ENCODE peak calls at places on chromosomes 13 and 19, in seven cellular contexts. One of them, this sample, is unnamed. For H3K27me3, the result is how much of the 10 kb centered on the place peaks cover.

GRCh38 chr13:100753391-100753790 is 78.8 kb upstream of the TMTC4 start:
- DNase-seq in effector memory CD4-positive, alpha-beta T cell: no peak
- DNase-seq in fibroblast of lung: no peak
- DNase-seq in breast epithelium: no peak
- DNase-seq in colonic mucosa: no peak
- DNase-seq in AG04450: no peak
- DNase-seq in heart right ventricle: no peak
- DNase-seq in this sample: no peak

GRCh38 chr13:48492123-48493075 is 40.5 kb downstream of the RCBTB2 start:
- DNase-seq in effector memory CD4-positive, alpha-beta T cell: peak
- DNase-seq in fibroblast of lung: no peak
- DNase-seq in breast epithelium: peak
- DNase-seq in colonic mucosa: peak
- DNase-seq in AG04450: no peak
- DNase-seq in heart right ventricle: peak
- DNase-seq in this sample: no peak

GRCh38 chr19:12687496-12688196 is at the start of gene GNG14:
- DNase-seq in effector memory CD4-positive, alpha-beta T cell: no peak
- DNase-seq in fibroblast of lung: no peak
- DNase-seq in breast epithelium: no peak
- DNase-seq in colonic mucosa: no peak
- DNase-seq in AG04450: no peak
- DNase-seq in heart right ventricle: no peak
- DNase-seq in this sample: no peak

GRCh38 chr19:52270266-52270885 is 989 bp downstream of the ZNF766 start:
- DNase-seq in effector memory CD4-positive, alpha-beta T cell: no peak
- DNase-seq in fibroblast of lung: peak
- DNase-seq in breast epithelium: no peak
- DNase-seq in colonic mucosa: no peak
- DNase-seq in AG04450: no peak
- DNase-seq in heart right ventricle: no peak
- DNase-seq in this sample: peak

GRCh38 chr19:50909240-50910070 is 1.7 kb downstream of the KLK4 start:
- DNase-seq in effector memory CD4-positive, alpha-beta T cell: no peak
- DNase-seq in fibroblast of lung: no peak
- DNase-seq in breast epithelium: peak
- DNase-seq in colonic mucosa: peak
- DNase-seq in AG04450: no peak
- DNase-seq in heart right ventricle: no peak
- DNase-seq in this sample: peak

GRCh38 chr19:50358483-50359431 is 6.7 kb downstream of the NAPSA start:
- DNase-seq in effector memory CD4-positive, alpha-beta T cell: peak
- DNase-seq in fibroblast of lung: peak
- DNase-seq in breast epithelium: peak
- DNase-seq in colonic mucosa: peak
- DNase-seq in AG04450: no peak
- DNase-seq in heart right ventricle: peak
- DNase-seq in this sample: no peak

GRCh38 chr13:35966024-35966423 is 165.2 kb downstream of the DCLK1 start:
- DNase-seq in effector memory CD4-positive, alpha-beta T cell: no peak
- DNase-seq in fibroblast of lung: no peak
- DNase-seq in breast epithelium: no peak
- DNase-seq in colonic mucosa: no peak
- DNase-seq in AG04450: no peak
- DNase-seq in heart right ventricle: no peak
- DNase-seq in this sample: no peak

GRCh38 chr19:38049105-38049649 is 142.2 kb downstream of the SIPA1L3 start:
- DNase-seq in effector memory CD4-positive, alpha-beta T cell: peak
- DNase-seq in fibroblast of lung: no peak
- DNase-seq in breast epithelium: no peak
- DNase-seq in colonic mucosa: no peak
- DNase-seq in AG04450: no peak
- DNase-seq in heart right ventricle: no peak
- DNase-seq in this sample: no peak

GRCh38 chr13:109156181-109156935 is 526.9 kb downstream of the MYO16 start:
- DNase-seq in effector memory CD4-positive, alpha-beta T cell: no peak
- DNase-seq in fibroblast of lung: peak
- DNase-seq in breast epithelium: no peak
- DNase-seq in colonic mucosa: no peak
- DNase-seq in AG04450: peak
- DNase-seq in heart right ventricle: peak
- DNase-seq in this sample: no peak

GRCh38 chr19:57886046-57886445 is 2.8 kb downstream of the ZNF814 start:
- DNase-seq in effector memory CD4-positive, alpha-beta T cell: no peak
- DNase-seq in fibroblast of lung: no peak
- DNase-seq in breast epithelium: no peak
- DNase-seq in colonic mucosa: no peak
- DNase-seq in AG04450: no peak
- DNase-seq in heart right ventricle: no peak
- DNase-seq in this sample: peak

GRCh38 chr13:30711375-30711774 is 24.0 kb upstream of the ALOX5AP start:
- DNase-seq in effector memory CD4-positive, alpha-beta T cell: no peak
- DNase-seq in fibroblast of lung: peak
- DNase-seq in breast epithelium: no peak
- DNase-seq in colonic mucosa: no peak
- DNase-seq in AG04450: peak
- DNase-seq in heart right ventricle: no peak
- DNase-seq in this sample: no peak

GRCh38 chr13:26881154-26881553 is 120.6 kb upstream of the GPR12 start:
- DNase-seq in effector memory CD4-positive, alpha-beta T cell: no peak
- DNase-seq in fibroblast of lung: peak
- DNase-seq in breast epithelium: peak
- DNase-seq in colonic mucosa: no peak
- DNase-seq in AG04450: peak
- DNase-seq in heart right ventricle: peak
- DNase-seq in this sample: no peak

GRCh38 chr19:33621065-33621785 is 528 bp upstream of the CHST8 start:
- DNase-seq in effector memory CD4-positive, alpha-beta T cell: no peak
- DNase-seq in fibroblast of lung: no peak
- DNase-seq in breast epithelium: no peak
- DNase-seq in colonic mucosa: no peak
- DNase-seq in AG04450: no peak
- DNase-seq in heart right ventricle: no peak
- DNase-seq in this sample: peak

GRCh38 chr19:10294368-10294697 is 4.6 kb downstream of the ICAM5 start:
- DNase-seq in effector memory CD4-positive, alpha-beta T cell: no peak
- DNase-seq in fibroblast of lung: no peak
- DNase-seq in breast epithelium: no peak
- DNase-seq in colonic mucosa: no peak
- DNase-seq in AG04450: no peak
- DNase-seq in heart right ventricle: no peak
- DNase-seq in this sample: peak

GRCh38 chr19:10292789-10293636 is 3.3 kb downstream of the ICAM5 start:
- DNase-seq in effector memory CD4-positive, alpha-beta T cell: no peak
- DNase-seq in fibroblast of lung: no peak
- DNase-seq in breast epithelium: no peak
- DNase-seq in colonic mucosa: no peak
- DNase-seq in AG04450: no peak
- DNase-seq in heart right ventricle: no peak
- DNase-seq in this sample: peak

GRCh38 chr19:10293637-10294367 is 4.0 kb downstream of the ICAM5 start:
- DNase-seq in effector memory CD4-positive, alpha-beta T cell: no peak
- DNase-seq in fibroblast of lung: no peak
- DNase-seq in breast epithelium: no peak
- DNase-seq in colonic mucosa: no peak
- DNase-seq in AG04450: no peak
- DNase-seq in heart right ventricle: no peak
- DNase-seq in this sample: peak

GRCh38 chr19:10295847-10296591 is 6.3 kb downstream of the ICAM5 start:
- DNase-seq in effector memory CD4-positive, alpha-beta T cell: no peak
- DNase-seq in fibroblast of lung: no peak
- DNase-seq in breast epithelium: no peak
- DNase-seq in colonic mucosa: no peak
- DNase-seq in AG04450: no peak
- DNase-seq in heart right ventricle: no peak
- DNase-seq in this sample: peak

DNA sequence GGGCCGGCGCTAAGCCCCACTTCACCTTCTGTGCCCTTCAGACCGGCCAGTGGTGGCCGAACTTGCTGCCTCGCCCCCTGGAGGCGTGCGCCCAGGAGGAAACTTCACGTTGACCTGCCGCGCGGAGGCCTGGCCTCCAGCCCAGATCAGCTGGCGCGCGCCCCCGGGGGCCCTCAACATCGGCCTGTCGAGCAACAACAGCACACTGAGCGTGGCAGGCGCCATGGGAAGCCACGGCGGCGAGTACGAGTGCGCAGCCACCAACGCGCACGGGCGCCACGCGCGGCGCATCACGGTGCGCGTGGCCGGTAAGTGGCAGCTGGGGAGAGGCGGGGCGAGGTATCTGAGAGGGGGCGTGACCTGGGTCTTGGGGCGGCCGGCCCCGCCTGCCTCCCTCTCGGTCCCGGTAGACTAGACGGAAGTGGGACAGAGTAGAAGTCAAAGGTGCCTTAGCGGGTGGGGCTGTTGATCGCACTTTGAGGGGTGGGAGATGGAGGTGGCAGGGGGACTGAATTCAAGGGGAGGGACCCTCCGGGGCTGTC is 5.6 kb downstream of the ICAM5 start:
- DNase-seq in effector memory CD4-positive, alpha-beta T cell: peak
- DNase-seq in fibroblast of lung: no peak
- DNase-seq in breast epithelium: no peak
- DNase-seq in colonic mucosa: peak
- DNase-seq in AG04450: no peak
- DNase-seq in heart right ventricle: no peak
- DNase-seq in this sample: peak
- H3K27me3 ChIP-seq in effector memory CD4-positive, alpha-beta T cell: half or more
- H3K27me3 ChIP-seq in fibroblast of lung: under half
- H3K27me3 ChIP-seq in breast epithelium: half or more
- H3K27me3 ChIP-seq in colonic mucosa: half or more
- H3K27me3 ChIP-seq in AG04450: under half
- H3K27me3 ChIP-seq in heart right ventricle: half or more
- H3K27me3 ChIP-seq in this sample: half or more

DNA sequence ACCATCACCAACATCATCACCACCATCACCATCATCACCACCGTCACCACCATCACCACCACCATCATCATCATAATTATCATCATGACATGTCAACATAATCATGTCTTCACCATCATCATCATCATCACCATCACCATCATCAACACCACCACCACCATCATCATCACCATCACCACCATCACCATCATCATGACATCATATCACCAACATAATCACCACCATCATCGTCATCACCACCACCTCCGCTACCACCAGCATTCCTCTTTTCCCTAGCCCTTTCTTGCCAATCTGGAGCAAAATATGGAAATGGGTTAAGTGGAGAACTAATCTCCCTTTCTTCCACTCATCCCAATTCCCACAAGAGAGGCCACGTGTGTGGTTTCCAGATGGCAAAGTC is 1.1 kb upstream of the TTYH1 start:
- DNase-seq in effector memory CD4-positive, alpha-beta T cell: no peak
- DNase-seq in fibroblast of lung: no peak
- DNase-seq in breast epithelium: no peak
- DNase-seq in colonic mucosa: no peak
- DNase-seq in AG04450: no peak
- DNase-seq in heart right ventricle: no peak
- DNase-seq in this sample: no peak
- H3K27me3 ChIP-seq in effector memory CD4-positive, alpha-beta T cell: under half
- H3K27me3 ChIP-seq in fibroblast of lung: under half
- H3K27me3 ChIP-seq in breast epithelium: under half
- H3K27me3 ChIP-seq in colonic mucosa: under half
- H3K27me3 ChIP-seq in AG04450: under half
- H3K27me3 ChIP-seq in heart right ventricle: half or more
- H3K27me3 ChIP-seq in this sample: under half

DNA sequence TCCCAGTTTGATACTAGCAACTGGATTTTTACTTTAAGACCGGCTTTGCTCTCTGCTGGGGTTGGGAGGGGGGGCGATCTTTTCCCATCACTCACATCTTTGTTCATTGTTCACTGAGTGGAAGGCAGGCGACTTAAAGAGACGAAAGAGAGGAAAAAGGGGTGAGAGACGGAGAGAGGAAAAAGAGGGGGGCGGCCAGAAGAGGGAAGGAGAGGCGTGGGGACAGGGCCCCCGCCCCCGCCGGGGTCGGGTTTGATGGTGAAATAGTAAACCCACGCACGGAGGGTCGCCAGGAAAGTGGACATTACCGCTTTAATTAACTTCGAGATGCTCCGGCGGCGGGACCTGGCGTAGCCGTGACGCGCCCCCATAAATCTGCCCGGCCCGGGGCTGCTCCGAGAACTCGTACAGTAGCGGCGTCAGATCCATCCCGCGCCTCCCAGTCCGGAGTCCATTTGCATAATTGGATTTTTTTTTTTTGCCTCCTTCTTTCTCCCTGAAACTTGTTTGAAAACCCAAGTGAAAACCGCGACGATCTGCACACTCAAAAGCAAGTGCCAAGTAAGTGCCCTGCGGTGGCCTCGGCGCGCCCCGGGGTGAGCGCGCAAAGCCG is 144.0 kb upstream of the ZNF536 start:
- DNase-seq in effector memory CD4-positive, alpha-beta T cell: no peak
- DNase-seq in fibroblast of lung: no peak
- DNase-seq in breast epithelium: no peak
- DNase-seq in colonic mucosa: no peak
- DNase-seq in AG04450: no peak
- DNase-seq in heart right ventricle: no peak
- DNase-seq in this sample: peak
- H3K27me3 ChIP-seq in effector memory CD4-positive, alpha-beta T cell: under half
- H3K27me3 ChIP-seq in fibroblast of lung: under half
- H3K27me3 ChIP-seq in breast epithelium: half or more
- H3K27me3 ChIP-seq in colonic mucosa: half or more
- H3K27me3 ChIP-seq in AG04450: half or more
- H3K27me3 ChIP-seq in heart right ventricle: half or more
- H3K27me3 ChIP-seq in this sample: half or more

GRCh38 chr19:29016926-29017760 is 195.8 kb downstream of the UQCRFS1 start:
- DNase-seq in effector memory CD4-positive, alpha-beta T cell: no peak
- DNase-seq in fibroblast of lung: no peak
- DNase-seq in breast epithelium: no peak
- DNase-seq in colonic mucosa: no peak
- DNase-seq in AG04450: no peak
- DNase-seq in heart right ventricle: no peak
- DNase-seq in this sample: no peak

GRCh38 chr19:29016353-29016752 is 196.6 kb downstream of the UQCRFS1 start:
- DNase-seq in effector memory CD4-positive, alpha-beta T cell: no peak
- DNase-seq in fibroblast of lung: no peak
- DNase-seq in breast epithelium: no peak
- DNase-seq in colonic mucosa: no peak
- DNase-seq in AG04450: no peak
- DNase-seq in heart right ventricle: no peak
- DNase-seq in this sample: no peak

GRCh38 chr19:29013988-29014387 is 199.0 kb downstream of the UQCRFS1 start:
- DNase-seq in effector memory CD4-positive, alpha-beta T cell: no peak
- DNase-seq in fibroblast of lung: no peak
- DNase-seq in breast epithelium: no peak
- DNase-seq in colonic mucosa: no peak
- DNase-seq in AG04450: no peak
- DNase-seq in heart right ventricle: no peak
- DNase-seq in this sample: no peak

GRCh38 chr19:29014857-29015436 is 198.0 kb downstream of the UQCRFS1 start:
- DNase-seq in effector memory CD4-positive, alpha-beta T cell: no peak
- DNase-seq in fibroblast of lung: no peak
- DNase-seq in breast epithelium: no peak
- DNase-seq in colonic mucosa: no peak
- DNase-seq in AG04450: no peak
- DNase-seq in heart right ventricle: no peak
- DNase-seq in this sample: peak

DNA sequence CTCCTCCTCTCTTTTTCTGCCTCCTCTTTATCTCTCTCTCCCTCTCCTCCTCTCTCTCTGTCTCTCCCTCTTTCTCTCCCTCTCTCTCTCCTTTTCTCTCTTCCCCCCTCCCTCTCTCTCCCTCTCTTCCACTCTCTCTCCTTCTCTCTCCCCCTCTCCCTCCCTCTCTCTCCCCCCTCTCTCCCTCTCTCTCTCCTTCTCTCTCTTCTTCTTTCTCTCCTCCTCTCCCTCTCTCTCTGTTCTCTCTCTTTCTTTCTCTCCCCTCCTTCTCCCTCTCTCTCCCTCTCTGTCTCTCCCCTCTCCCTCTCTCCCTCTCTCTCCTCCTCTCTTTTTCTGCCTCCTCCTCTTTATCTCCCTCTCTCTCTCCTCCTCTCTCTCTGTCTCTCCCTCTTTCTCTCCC is 197.4 kb downstream of the UQCRFS1 start:
- DNase-seq in effector memory CD4-positive, alpha-beta T cell: no peak
- DNase-seq in fibroblast of lung: no peak
- DNase-seq in breast epithelium: no peak
- DNase-seq in colonic mucosa: no peak
- DNase-seq in AG04450: no peak
- DNase-seq in heart right ventricle: no peak
- DNase-seq in this sample: no peak
- H3K27me3 ChIP-seq in effector memory CD4-positive, alpha-beta T cell: under half
- H3K27me3 ChIP-seq in fibroblast of lung: under half
- H3K27me3 ChIP-seq in breast epithelium: under half
- H3K27me3 ChIP-seq in colonic mucosa: under half
- H3K27me3 ChIP-seq in AG04450: under half
- H3K27me3 ChIP-seq in heart right ventricle: under half
- H3K27me3 ChIP-seq in this sample: under half